ENCODE peak calls at places on chromosomes 5 and 9, in six cellular contexts. A is tibial nerve, Y is cardiac fibroblast, N is neural progenitor cell, K is endodermal cell, H is thoracic aorta. G is an unnamed sample.

GRCh38 chr5:117204926-117205869 is 630.6 kb upstream of the SEMA6A start:
- DNase-seq in H (no peak), Y (no peak), K (no peak), N (no peak), A (no peak), G (no peak)

GRCh38 chr5:75023368-75024159 is 28.8 kb downstream of the GCNT4 start:
- DNase-seq in H (no peak), Y (no peak), A (no peak), K (no peak), N (no peak), G (no peak)

GRCh38 chr5:146962801-146963355 is 84.3 kb upstream of the PPP2R2B start:
- DNase-seq in K (no peak), H (no peak), A (no peak), N (no peak), Y (peak), G (peak)

GRCh38 chr9:135898634-135899407 is 8.5 kb downstream of the CAMSAP1 start:
- DNase-seq in K (no peak), N (no peak), H (no peak), A (no peak), Y (peak), G (peak)

GRCh38 chr9:100670719-100671118 is 92.8 kb downstream of the CAVIN4 start:
- DNase-seq in H (no peak), Y (no peak), A (no peak), K (peak), N (no peak), G (no peak)

GRCh38 chr5:4159681-4160080 is 564.0 kb downstream of the IRX1 start:
- DNase-seq in A (no peak), Y (peak), K (no peak), H (no peak), N (no peak), G (no peak)

GRCh38 chr5:111950660-111951059 is 193.7 kb upstream of the NREP start:
- DNase-seq in Y (peak), A (no peak), H (no peak), K (no peak), N (no peak), G (peak)

GRCh38 chr5:171630047-171630669 is 155.5 kb upstream of the SMIM23 start:
- DNase-seq in K (peak), H (no peak), Y (peak), N (peak), A (peak), G (no peak)

GRCh38 chr5:136840601-136841000 is 475.3 kb upstream of the TRPC7 start:
- DNase-seq in Y (no peak), K (no peak), H (no peak), A (no peak), N (no peak), G (no peak)

GRCh38 chr5:105836263-105836662 is 1834.5 kb downstream of the EFNA5 start:
- DNase-seq in Y (peak), H (no peak), K (no peak), A (no peak), N (no peak), G (no peak)

GRCh38 chr5:144328505-144328904 is 157.8 kb downstream of the KCTD16 start:
- DNase-seq in K (no peak), H (no peak), A (no peak), N (no peak), Y (no peak), G (no peak)

GRCh38 chr9:26062172-26062571 is 383.9 kb upstream of the TUSC1 start:
- DNase-seq in H (no peak), K (no peak), A (no peak), N (peak), Y (no peak), G (no peak)

GRCh38 chr5:32791536-32792240 is 80.6 kb downstream of the NPR3 start:
- DNase-seq in A (no peak), K (no peak), N (no peak), H (no peak), Y (peak), G (no peak)

GRCh38 chr5:57841671-57842375 is 359.2 kb upstream of the ACTBL2 start:
- DNase-seq in H (no peak), N (peak), A (no peak), K (peak), Y (peak), G (peak)

GRCh38 chr5:59346987-59347386 is 546.5 kb downstream of the PDE4D start:
- DNase-seq in N (no peak), K (no peak), A (no peak), H (no peak), Y (no peak), G (no peak)

GRCh38 chr9:130921923-130922662 is 17.0 kb downstream of the FIBCD1 start:
- DNase-seq in K (no peak), H (no peak), N (no peak), A (no peak), Y (no peak), G (no peak)

GRCh38 chr5:38465045-38465444 is 91.4 kb downstream of the LIFR start:
- DNase-seq in H (no peak), K (no peak), Y (peak), A (no peak), N (no peak), G (no peak)

GRCh38 chr9:129172816-129173215 is 5.2 kb downstream of the IER5L start:
- DNase-seq in H (no peak), A (no peak), N (peak), K (no peak), Y (no peak), G (no peak)

GRCh38 chr9:134602547-134603362 is 38.8 kb upstream of the COL5A1 start:
- DNase-seq in A (no peak), H (peak), K (peak), Y (peak), N (no peak), G (peak)
- TF ChIP-seq CTCF in A (no peak), H (no peak), K (no peak), Y (no peak), N (no peak), G (no peak)

DNA sequence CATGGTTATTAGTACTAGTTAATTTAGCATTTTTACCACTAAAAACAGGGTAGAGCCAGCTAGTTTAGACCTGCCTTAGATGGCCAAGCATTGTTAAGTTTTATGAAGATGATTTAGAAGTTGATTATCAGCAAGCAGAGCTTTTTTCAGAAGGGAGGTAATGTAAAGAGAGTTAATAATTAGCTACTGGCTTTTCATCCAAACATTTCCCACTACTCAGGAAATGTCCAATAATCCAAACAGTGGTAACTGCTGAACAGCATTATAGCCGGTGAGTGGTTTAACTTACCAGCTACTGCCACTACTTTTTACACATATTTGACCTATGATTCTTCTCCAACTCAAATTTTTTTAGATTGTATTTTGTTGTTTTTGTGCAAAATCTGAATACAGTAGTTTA is 1.7 kb downstream of the ITGA1 start:
- DNase-seq in A (no peak), H (no peak), K (no peak), N (no peak), Y (no peak), G (no peak)
- H3K4me3 ChIP-seq in A (peak), H (peak), K (no peak), N (no peak), Y (peak), G (peak)

DNA sequence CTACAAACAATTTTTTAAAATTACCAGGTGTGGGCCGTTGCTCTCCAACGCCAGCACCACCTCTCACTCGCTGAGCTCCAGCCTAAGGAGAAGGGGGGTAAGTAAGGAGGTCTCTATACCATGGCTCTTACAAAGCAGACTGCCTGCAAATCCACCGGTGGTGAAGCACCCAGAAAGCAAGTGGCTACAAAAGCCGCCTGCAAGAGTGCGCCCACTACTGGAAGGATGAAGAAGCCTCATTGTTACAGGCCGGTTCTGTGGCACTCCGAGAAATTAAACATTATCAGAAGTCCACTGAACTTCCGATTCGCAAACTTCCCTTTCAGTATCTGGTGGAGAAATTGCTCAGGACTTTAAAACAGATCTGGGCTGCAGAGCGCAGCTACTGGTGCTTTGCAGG is 46.0 kb downstream of the CDO1 start:
- DNase-seq in K (peak), A (no peak), N (peak), Y (no peak), H (no peak), G (no peak)
- TF ChIP-seq CTCF in K (peak), A (no peak), N (peak), Y (peak), H (no peak), G (peak)

DNA sequence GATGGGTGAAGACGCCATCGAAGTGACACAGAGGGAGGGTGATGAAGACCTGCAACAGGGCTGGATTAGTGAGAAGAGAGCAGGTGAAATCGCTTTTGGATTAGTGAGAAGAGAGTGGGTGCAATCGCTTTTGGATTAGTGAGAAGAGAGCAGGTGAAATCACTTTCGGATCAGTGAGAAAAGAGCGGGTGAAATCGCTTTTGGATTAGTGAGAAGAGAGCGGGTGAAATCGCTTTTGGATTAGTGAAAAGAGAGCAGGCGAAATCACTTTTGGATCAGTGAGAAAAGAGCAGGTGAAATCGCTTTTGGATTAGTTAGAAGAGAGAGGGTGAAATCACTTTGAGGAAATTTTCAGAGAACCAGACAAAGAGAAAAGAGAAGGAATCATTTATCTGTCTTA is 67.2 kb upstream of the TRIO start:
- DNase-seq in H (no peak), A (no peak), K (no peak), N (no peak), Y (no peak), G (no peak)
- H3K4me3 ChIP-seq in H (no peak), A (no peak), K (no peak), N (no peak), Y (no peak), G (no peak)

GRCh38 chr5:141669519-141669918 is 12.5 kb downstream of the ARAP3 start:
- DNase-seq in H (no peak), N (no peak), K (peak), A (no peak), Y (no peak), G (no peak)
- TF ChIP-seq CTCF in H (no peak), N (peak), K (peak), A (no peak), Y (no peak), G (peak)